ENCODE peak calls at places on chromosome 19, in ten cellular contexts. One of them, this sample, is unnamed.

GRCh38 chr19:45558399-45558878 is 26.2 kb downstream of the OPA3 start:
- DNase-seq in activated CD4-positive, alpha-beta T cell treated with anti-CD3 and anti-CD28 coated beads, Interleukin-2, amount 50 U/mL, for 24 hours: peak; percentile 48
- DNase-seq in left ventricle myocardium superior: no peak
- DNase-seq in T-helper 22 cell: peak; percentile 36
- DNase-seq in hippocampal formation: peak; percentile 9
- DNase-seq in lung microvascular endothelial cell: peak; percentile 59
- DNase-seq in LHCN-M2: no peak
- DNase-seq in amniotic stem cell: no peak
- DNase-seq in AG04450: no peak
- DNase-seq in effector memory CD4-positive, alpha-beta T cell: peak; percentile 32
- DNase-seq in this sample: peak; percentile 40

GRCh38 chr19:44951179-44952159 is 3.7 kb upstream of the CLPTM1 start:
- DNase-seq in activated CD4-positive, alpha-beta T cell treated with anti-CD3 and anti-CD28 coated beads, Interleukin-2, amount 50 U/mL, for 24 hours: peak; percentile 65
- DNase-seq in left ventricle myocardium superior: no peak
- DNase-seq in T-helper 22 cell: peak; percentile 41
- DNase-seq in hippocampal formation: peak; percentile 70
- DNase-seq in lung microvascular endothelial cell: peak; percentile 89
- DNase-seq in LHCN-M2: peak; percentile 74
- DNase-seq in amniotic stem cell: peak; percentile 86
- DNase-seq in AG04450: peak; percentile 65
- DNase-seq in effector memory CD4-positive, alpha-beta T cell: peak; percentile 34
- DNase-seq in this sample: peak; percentile 46

GRCh38 chr19:45507864-45508680 is 793 bp downstream of the VASP start:
- DNase-seq in activated CD4-positive, alpha-beta T cell treated with anti-CD3 and anti-CD28 coated beads, Interleukin-2, amount 50 U/mL, for 24 hours: no peak
- DNase-seq in left ventricle myocardium superior: peak; percentile 67
- DNase-seq in T-helper 22 cell: no peak
- DNase-seq in hippocampal formation: no peak
- DNase-seq in lung microvascular endothelial cell: peak; percentile 32
- DNase-seq in LHCN-M2: peak; percentile 30
- DNase-seq in amniotic stem cell: no peak
- DNase-seq in AG04450: no peak
- DNase-seq in effector memory CD4-positive, alpha-beta T cell: no peak
- DNase-seq in this sample: peak; percentile 64

GRCh38 chr19:48842744-48843162 is 6.5 kb upstream of the HSD17B14 start:
- DNase-seq in activated CD4-positive, alpha-beta T cell treated with anti-CD3 and anti-CD28 coated beads, Interleukin-2, amount 50 U/mL, for 24 hours: peak; percentile 31
- DNase-seq in left ventricle myocardium superior: no peak
- DNase-seq in T-helper 22 cell: no peak
- DNase-seq in hippocampal formation: peak; percentile 14
- DNase-seq in lung microvascular endothelial cell: peak; percentile 73
- DNase-seq in LHCN-M2: peak; percentile 46
- DNase-seq in amniotic stem cell: no peak
- DNase-seq in AG04450: no peak
- DNase-seq in effector memory CD4-positive, alpha-beta T cell: no peak
- DNase-seq in this sample: peak; percentile 31

GRCh38 chr19:7292950-7293794 is 1.0 kb downstream of the INSR start:
- DNase-seq in activated CD4-positive, alpha-beta T cell treated with anti-CD3 and anti-CD28 coated beads, Interleukin-2, amount 50 U/mL, for 24 hours: no peak
- DNase-seq in left ventricle myocardium superior: peak; percentile 72
- DNase-seq in T-helper 22 cell: no peak
- DNase-seq in hippocampal formation: no peak
- DNase-seq in lung microvascular endothelial cell: peak; percentile 7
- DNase-seq in LHCN-M2: no peak
- DNase-seq in amniotic stem cell: no peak
- DNase-seq in AG04450: no peak
- DNase-seq in effector memory CD4-positive, alpha-beta T cell: no peak
- DNase-seq in this sample: peak; percentile 61

GRCh38 chr19:40219721-40220276 is 1.6 kb upstream of the TTC9B start:
- DNase-seq in activated CD4-positive, alpha-beta T cell treated with anti-CD3 and anti-CD28 coated beads, Interleukin-2, amount 50 U/mL, for 24 hours: no peak
- DNase-seq in left ventricle myocardium superior: no peak
- DNase-seq in T-helper 22 cell: no peak
- DNase-seq in hippocampal formation: no peak
- DNase-seq in lung microvascular endothelial cell: no peak
- DNase-seq in LHCN-M2: peak; percentile 61
- DNase-seq in amniotic stem cell: no peak
- DNase-seq in AG04450: no peak
- DNase-seq in effector memory CD4-positive, alpha-beta T cell: no peak
- DNase-seq in this sample: no peak

GRCh38 chr19:16509141-16510061 is 13.2 kb downstream of the C19orf44 start:
- DNase-seq in activated CD4-positive, alpha-beta T cell treated with anti-CD3 and anti-CD28 coated beads, Interleukin-2, amount 50 U/mL, for 24 hours: no peak
- DNase-seq in left ventricle myocardium superior: peak; percentile 71
- DNase-seq in T-helper 22 cell: no peak
- DNase-seq in hippocampal formation: peak; percentile 48
- DNase-seq in lung microvascular endothelial cell: no peak
- DNase-seq in LHCN-M2: no peak
- DNase-seq in amniotic stem cell: no peak
- DNase-seq in AG04450: peak; percentile 20
- DNase-seq in effector memory CD4-positive, alpha-beta T cell: no peak
- DNase-seq in this sample: peak; percentile 57

GRCh38 chr19:15154002-15154612 is 46.7 kb downstream of the NOTCH3 start:
- DNase-seq in activated CD4-positive, alpha-beta T cell treated with anti-CD3 and anti-CD28 coated beads, Interleukin-2, amount 50 U/mL, for 24 hours: no peak
- DNase-seq in left ventricle myocardium superior: no peak
- DNase-seq in T-helper 22 cell: no peak
- DNase-seq in hippocampal formation: no peak
- DNase-seq in lung microvascular endothelial cell: peak; percentile 56
- DNase-seq in LHCN-M2: peak; percentile 60
- DNase-seq in amniotic stem cell: no peak
- DNase-seq in AG04450: no peak
- DNase-seq in effector memory CD4-positive, alpha-beta T cell: no peak
- DNase-seq in this sample: no peak

GRCh38 chr19:42857544-42857867 is 22.0 kb downstream of the PSG1 start:
- DNase-seq in activated CD4-positive, alpha-beta T cell treated with anti-CD3 and anti-CD28 coated beads, Interleukin-2, amount 50 U/mL, for 24 hours: no peak
- DNase-seq in left ventricle myocardium superior: no peak
- DNase-seq in T-helper 22 cell: no peak
- DNase-seq in hippocampal formation: no peak
- DNase-seq in lung microvascular endothelial cell: no peak
- DNase-seq in LHCN-M2: no peak
- DNase-seq in amniotic stem cell: no peak
- DNase-seq in AG04450: no peak
- DNase-seq in effector memory CD4-positive, alpha-beta T cell: no peak
- DNase-seq in this sample: no peak

GRCh38 chr19:49339364-49340068 is 4.3 kb downstream of the CD37 start:
- DNase-seq in activated CD4-positive, alpha-beta T cell treated with anti-CD3 and anti-CD28 coated beads, Interleukin-2, amount 50 U/mL, for 24 hours: no peak
- DNase-seq in left ventricle myocardium superior: peak; percentile 92
- DNase-seq in T-helper 22 cell: no peak
- DNase-seq in hippocampal formation: peak; percentile 55
- DNase-seq in lung microvascular endothelial cell: peak; percentile 95
- DNase-seq in LHCN-M2: no peak
- DNase-seq in amniotic stem cell: no peak
- DNase-seq in AG04450: peak; percentile 32
- DNase-seq in effector memory CD4-positive, alpha-beta T cell: no peak
- DNase-seq in this sample: peak; percentile 92